ENCODE peak calls at places on chromosomes 2 and 18, in six cellular contexts. U, D, N, X, I and W are unnamed samples.
A peak's percentile ranks its signal among the peaks of the same experiment; 100 is the strongest.

GRCh38 chr2:18268400-18268799 is 292.1 kb downstream of the RDH14 start:
- DNase-seq in U (no peak), D (no peak), N (no peak), X (no peak), I (no peak), W (no peak)

GRCh38 chr2:109210431-109211200 is 81.6 kb downstream of the SH3RF3 start:
- DNase-seq in U (no peak), D (peak; percentile 57), N (no peak), X (no peak), I (peak; percentile 21), W (no peak)

GRCh38 chr2:229270551-229271410 is at the start of gene PID1:
- DNase-seq in U (no peak), D (peak; percentile 85), N (peak; percentile 73), X (no peak), I (peak; percentile 56), W (peak; percentile 69)

GRCh38 chr2:128442891-128443302 is 124.2 kb upstream of the HS6ST1 start:
- DNase-seq in U (no peak), D (no peak), N (peak; percentile 48), X (no peak), I (no peak), W (no peak)

GRCh38 chr2:236252521-236252920 is 11.7 kb downstream of the ASB18 start:
- DNase-seq in U (no peak), D (no peak), N (no peak), X (no peak), I (no peak), W (no peak)

GRCh38 chr2:143426296-143426695 is 297.1 kb downstream of the ARHGAP15 start:
- DNase-seq in U (no peak), D (no peak), N (peak; percentile 56), X (no peak), I (peak; percentile 86), W (no peak)

GRCh38 chr2:236873666-236874065 is 212.0 kb upstream of the COPS8 start:
- DNase-seq in U (no peak), D (no peak), N (peak; percentile 15), X (no peak), I (no peak), W (no peak)

GRCh38 chr2:113910967-113911678 is 21.2 kb downstream of the ACTR3 start:
- DNase-seq in U (no peak), D (no peak), N (no peak), X (no peak), I (no peak), W (no peak)

GRCh38 chr18:11785444-11786055 is 65.7 kb upstream of the CHMP1B start:
- DNase-seq in U (no peak), D (no peak), N (no peak), X (no peak), I (no peak), W (no peak)

GRCh38 chr2:127069003-127069402 is 38.0 kb downstream of the BIN1 start:
- DNase-seq in U (no peak), D (no peak), N (no peak), X (no peak), I (no peak), W (no peak)

GRCh38 chr18:30359521-30359920 is 683.0 kb downstream of the DSC3 start:
- DNase-seq in U (no peak), D (no peak), N (no peak), X (no peak), I (no peak), W (no peak)

GRCh38 chr2:173307287-173307686 is 47.4 kb upstream of the CDCA7 start:
- DNase-seq in U (peak; percentile 54), D (no peak), N (peak; percentile 44), X (peak; percentile 77), I (no peak), W (peak; percentile 16)

GRCh38 chr2:232249096-232249495 is 129.5 kb upstream of the ALPP start:
- DNase-seq in U (no peak), D (no peak), N (no peak), X (no peak), I (no peak), W (no peak)

GRCh38 chr2:190867182-190867581 is 13.4 kb upstream of the GLS start:
- DNase-seq in U (no peak), D (no peak), N (no peak), X (no peak), I (peak; percentile 75), W (no peak)

GRCh38 chr2:20050712-20051517 is 513 bp downstream of the LAPTM4A start:
- DNase-seq in U (peak; percentile 44), D (no peak), N (peak; percentile 68), X (peak; percentile 69), I (peak; percentile 75), W (peak; percentile 42)

GRCh38 chr2:230684222-230685164 is 28.1 kb upstream of the CAB39 start:
- DNase-seq in U (no peak), D (no peak), N (no peak), X (no peak), I (peak; percentile 68), W (no peak)

GRCh38 chr2:199370150-199370780 is 87.5 kb downstream of the SATB2 start:
- DNase-seq in U (no peak), D (no peak), N (no peak), X (no peak), I (peak; percentile 52), W (no peak)

GRCh38 chr18:63249781-63250180 is 69.8 kb downstream of the BCL2 start:
- DNase-seq in U (no peak), D (no peak), N (peak; percentile 29), X (no peak), I (no peak), W (no peak)

GRCh38 chr2:130371723-130372054 is 15.8 kb downstream of the PTPN18 start:
- DNase-seq in U (no peak), D (peak; percentile 82), N (no peak), X (peak; percentile 83), I (no peak), W (peak; percentile 46)

GRCh38 chr2:63763336-63764056 is 78.2 kb upstream of the UGP2 start:
- DNase-seq in U (no peak), D (no peak), N (peak; percentile 15), X (no peak), I (peak; percentile 42), W (no peak)

GRCh38 chr18:57910817-57911216 is 107.7 kb upstream of the ATP8B1 start:
- DNase-seq in U (peak; percentile 38), D (no peak), N (no peak), X (peak; percentile 20), I (no peak), W (no peak)

GRCh38 chr2:18750662-18751554 is 161.5 kb upstream of the NT5C1B start:
- DNase-seq in U (no peak), D (no peak), N (peak; percentile 70), X (no peak), I (no peak), W (no peak)

GRCh38 chr2:119402645-119403560 is 28.8 kb upstream of the TMEM37 start:
- DNase-seq in U (no peak), D (no peak), N (peak; percentile 32), X (peak; percentile 21), I (no peak), W (no peak)

GRCh38 chr2:72913531-72914225 is 3.6 kb upstream of the EMX1 start:
- DNase-seq in U (no peak), D (no peak), N (no peak), X (no peak), I (no peak), W (no peak)

GRCh38 chr2:64695656-64696310 is 42.1 kb upstream of the SERTAD2 start:
- DNase-seq in U (no peak), D (no peak), N (peak; percentile 39), X (no peak), I (peak; percentile 25), W (no peak)

GRCh38 chr18:13234528-13234795 is 15.9 kb downstream of the LDLRAD4 start:
- DNase-seq in U (no peak), D (no peak), N (no peak), X (no peak), I (no peak), W (no peak)

GRCh38 chr18:26258711-26259110 is 32.5 kb downstream of the TAF4B start:
- DNase-seq in U (no peak), D (no peak), N (no peak), X (no peak), I (no peak), W (no peak)

GRCh38 chr18:8051388-8051787 is 484.3 kb downstream of the PTPRM start:
- DNase-seq in U (no peak), D (no peak), N (peak; percentile 58), X (no peak), I (no peak), W (no peak)

GRCh38 chr18:44733754-44734465 is 53.2 kb downstream of the SETBP1 start:
- DNase-seq in U (no peak), D (no peak), N (no peak), X (no peak), I (no peak), W (no peak)

GRCh38 chr2:36355157-36355889 is at the start of gene CRIM1:
- DNase-seq in U (peak; percentile 72), D (peak; percentile 95), N (peak; percentile 97), X (peak; percentile 39), I (peak; percentile 90), W (peak; percentile 89)

GRCh38 chr2:231707625-231708049 is 688 bp upstream of the PTMA start:
- DNase-seq in U (no peak), D (no peak), N (peak; percentile 71), X (peak; percentile 63), I (peak; percentile 54), W (no peak)

GRCh38 chr2:118470297-118470696 is 377.2 kb downstream of the EN1 start:
- DNase-seq in U (no peak), D (no peak), N (no peak), X (no peak), I (no peak), W (no peak)

GRCh38 chr2:1766851-1767771 is 22.8 kb upstream of the PXDN start:
- DNase-seq in U (no peak), D (peak; percentile 74), N (no peak), X (no peak), I (no peak), W (no peak)

GRCh38 chr18:43830905-43831304 is 553.6 kb upstream of the SYT4 start:
- DNase-seq in U (no peak), D (no peak), N (no peak), X (no peak), I (no peak), W (no peak)

GRCh38 chr2:130378898-130379214 is 23.0 kb downstream of the PTPN18 start:
- DNase-seq in U (no peak), D (no peak), N (no peak), X (no peak), I (no peak), W (no peak)

GRCh38 chr2:61639721-61640120 is 101.6 kb upstream of the XPO1 start:
- DNase-seq in U (no peak), D (no peak), N (no peak), X (peak; percentile 12), I (no peak), W (no peak)